ENCODE peak calls at places on chromosomes 13 and 19, in six cellular contexts. U, D, J, G, V and S are unnamed samples.

GRCh38 chr13:114022876-114023275 is 49.0 kb upstream of the C13orf46 start:
- DNase-seq in U (no peak), D (no peak), J (no peak), G (no peak), V (no peak), S (no peak)

GRCh38 chr19:57947088-57947418 is 453 bp downstream of the ZNF256 start:
- DNase-seq in U (no peak), D (peak; percentile 11), J (no peak), G (no peak), V (no peak), S (no peak)

GRCh38 chr19:52535831-52536800 is 8.6 kb downstream of the ZNF808 start:
- DNase-seq in U (peak; percentile 76), D (no peak), J (peak; percentile 86), G (no peak), V (no peak), S (peak; percentile 82)

GRCh38 chr19:48963371-48964204 is 1.5 kb upstream of the FTL start:
- DNase-seq in U (peak; percentile 73), D (peak; percentile 87), J (peak; percentile 77), G (peak; percentile 92), V (no peak), S (peak; percentile 65)

GRCh38 chr19:41694831-41695635 is 7.0 kb upstream of the CEACAM7 start:
- DNase-seq in U (no peak), D (no peak), J (no peak), G (no peak), V (no peak), S (no peak)

GRCh38 chr19:14615628-14616027 is 32.7 kb downstream of the CLEC17A start:
- DNase-seq in U (no peak), D (no peak), J (no peak), G (no peak), V (no peak), S (no peak)

GRCh38 chr19:19214892-19215291 is 3.1 kb downstream of the NCAN start:
- DNase-seq in U (no peak), D (peak; percentile 93), J (no peak), G (no peak), V (no peak), S (peak; percentile 29)

GRCh38 chr13:42561752-42562467 is 12.0 kb upstream of the TNFSF11 start:
- DNase-seq in U (no peak), D (no peak), J (peak; percentile 64), G (no peak), V (no peak), S (peak; percentile 40)

GRCh38 chr19:7899751-7900352 is 3.8 kb upstream of the MAP2K7 start:
- DNase-seq in U (no peak), D (no peak), J (no peak), G (no peak), V (no peak), S (no peak)

GRCh38 chr19:46670874-46671273 is 9.9 kb upstream of the DACT3 start:
- DNase-seq in U (no peak), D (no peak), J (no peak), G (no peak), V (no peak), S (no peak)

GRCh38 chr13:23786607-23787006 is 102.6 kb downstream of the MIPEP start:
- DNase-seq in U (no peak), D (no peak), J (no peak), G (no peak), V (no peak), S (no peak)

GRCh38 chr13:36395280-36395679 is 37.0 kb upstream of the CCNA1 start:
- DNase-seq in U (peak; percentile 39), D (no peak), J (no peak), G (peak; percentile 14), V (no peak), S (peak; percentile 57)